ENCODE peak calls at places on chromosomes 5 and 9, in nine cellular contexts. One of them, this sample, is unnamed. For H3K4me1, the result is how much of the 10 kb centered on the place peaks cover.

GRCh38 chr9:99361827-99362226 is 139.7 kb downstream of the SEC61B start:
- DNase-seq in Caco-2: no peak
- DNase-seq in mucosa of descending colon: no peak
- DNase-seq in ovary: no peak
- DNase-seq in right atrium auricular region: no peak
- DNase-seq in heart right ventricle: no peak
- DNase-seq in transverse colon: no peak
- DNase-seq in HCT116: no peak
- DNase-seq in fibroblast of lung: peak
- DNase-seq in this sample: no peak

GRCh38 chr5:169805527-169805934 is 168.5 kb downstream of the DOCK2 start:
- DNase-seq in Caco-2: no peak
- DNase-seq in right atrium auricular region: no peak
- DNase-seq in transverse colon: no peak
- DNase-seq in mucosa of descending colon: no peak
- DNase-seq in ovary: no peak
- DNase-seq in heart right ventricle: no peak
- DNase-seq in fibroblast of lung: no peak
- DNase-seq in HCT116: no peak
- DNase-seq in this sample: no peak

GRCh38 chr5:130337179-130337888 is 433.1 kb downstream of the CHSY3 start:
- DNase-seq in right atrium auricular region: no peak
- DNase-seq in Caco-2: no peak
- DNase-seq in ovary: no peak
- DNase-seq in mucosa of descending colon: no peak
- DNase-seq in fibroblast of lung: peak
- DNase-seq in transverse colon: no peak
- DNase-seq in HCT116: no peak
- DNase-seq in heart right ventricle: peak
- DNase-seq in this sample: no peak

GRCh38 chr5:144864113-144864512 is 693.4 kb downstream of the KCTD16 start:
- DNase-seq in transverse colon: no peak
- DNase-seq in mucosa of descending colon: no peak
- DNase-seq in HCT116: no peak
- DNase-seq in fibroblast of lung: no peak
- DNase-seq in right atrium auricular region: no peak
- DNase-seq in heart right ventricle: no peak
- DNase-seq in ovary: no peak
- DNase-seq in Caco-2: no peak
- DNase-seq in this sample: no peak

GRCh38 chr9:106019017-106019692 is 324.8 kb downstream of the TMEM38B start:
- DNase-seq in ovary: peak
- DNase-seq in transverse colon: no peak
- DNase-seq in Caco-2: no peak
- DNase-seq in HCT116: no peak
- DNase-seq in right atrium auricular region: no peak
- DNase-seq in mucosa of descending colon: no peak
- DNase-seq in heart right ventricle: peak
- DNase-seq in fibroblast of lung: no peak
- DNase-seq in this sample: no peak

GRCh38 chr9:137446851-137447471 is 5.8 kb upstream of the ENTPD8 start:
- DNase-seq in mucosa of descending colon: peak
- DNase-seq in HCT116: no peak
- DNase-seq in heart right ventricle: no peak
- DNase-seq in right atrium auricular region: no peak
- DNase-seq in ovary: no peak
- DNase-seq in Caco-2: no peak
- DNase-seq in transverse colon: peak
- DNase-seq in fibroblast of lung: no peak
- DNase-seq in this sample: no peak

GRCh38 chr5:54616031-54616430 is 98.5 kb downstream of the SNX18 start:
- DNase-seq in HCT116: no peak
- DNase-seq in right atrium auricular region: peak
- DNase-seq in Caco-2: peak
- DNase-seq in transverse colon: peak
- DNase-seq in mucosa of descending colon: no peak
- DNase-seq in heart right ventricle: no peak
- DNase-seq in ovary: peak
- DNase-seq in fibroblast of lung: peak
- DNase-seq in this sample: no peak

GRCh38 chr5:31193591-31194457 is at the start of gene CDH6:
- DNase-seq in HCT116: no peak
- DNase-seq in heart right ventricle: peak
- DNase-seq in right atrium auricular region: no peak
- DNase-seq in transverse colon: peak
- DNase-seq in mucosa of descending colon: peak
- DNase-seq in Caco-2: peak
- DNase-seq in fibroblast of lung: peak
- DNase-seq in ovary: no peak
- DNase-seq in this sample: no peak

GRCh38 chr5:150144211-150144801 is 11.3 kb downstream of the PDGFRB start:
- DNase-seq in right atrium auricular region: peak
- DNase-seq in mucosa of descending colon: no peak
- DNase-seq in heart right ventricle: peak
- DNase-seq in fibroblast of lung: peak
- DNase-seq in Caco-2: no peak
- DNase-seq in transverse colon: no peak
- DNase-seq in HCT116: no peak
- DNase-seq in ovary: peak
- DNase-seq in this sample: no peak
- H3K4me3 ChIP-seq in right atrium auricular region: peak
- H3K4me3 ChIP-seq in mucosa of descending colon: no peak
- H3K4me3 ChIP-seq in heart right ventricle: no peak
- H3K4me3 ChIP-seq in fibroblast of lung: peak
- H3K4me3 ChIP-seq in Caco-2: no peak
- H3K4me3 ChIP-seq in transverse colon: no peak
- H3K4me3 ChIP-seq in HCT116: no peak
- H3K4me3 ChIP-seq in ovary: peak
- H3K4me3 ChIP-seq in this sample: no peak

GRCh38 chr9:68842568-68842967 is 137.5 kb downstream of the PIP5K1B start:
- DNase-seq in heart right ventricle: no peak
- DNase-seq in fibroblast of lung: no peak
- DNase-seq in Caco-2: peak
- DNase-seq in ovary: no peak
- DNase-seq in right atrium auricular region: no peak
- DNase-seq in HCT116: no peak
- DNase-seq in mucosa of descending colon: no peak
- DNase-seq in transverse colon: no peak
- DNase-seq in this sample: no peak

GRCh38 chr9:68847765-68848164 is 142.7 kb downstream of the PIP5K1B start:
- DNase-seq in transverse colon: no peak
- DNase-seq in ovary: no peak
- DNase-seq in mucosa of descending colon: no peak
- DNase-seq in heart right ventricle: no peak
- DNase-seq in HCT116: no peak
- DNase-seq in fibroblast of lung: no peak
- DNase-seq in Caco-2: no peak
- DNase-seq in right atrium auricular region: no peak
- DNase-seq in this sample: no peak

GRCh38 chr9:68844196-68844595 is 139.2 kb downstream of the PIP5K1B start:
- DNase-seq in ovary: no peak
- DNase-seq in transverse colon: no peak
- DNase-seq in mucosa of descending colon: no peak
- DNase-seq in Caco-2: no peak
- DNase-seq in fibroblast of lung: no peak
- DNase-seq in right atrium auricular region: no peak
- DNase-seq in HCT116: no peak
- DNase-seq in heart right ventricle: no peak
- DNase-seq in this sample: no peak

GRCh38 chr9:68843239-68843638 is 138.2 kb downstream of the PIP5K1B start:
- DNase-seq in ovary: no peak
- DNase-seq in HCT116: no peak
- DNase-seq in right atrium auricular region: no peak
- DNase-seq in Caco-2: no peak
- DNase-seq in heart right ventricle: no peak
- DNase-seq in transverse colon: no peak
- DNase-seq in fibroblast of lung: no peak
- DNase-seq in mucosa of descending colon: no peak
- DNase-seq in this sample: no peak

DNA sequence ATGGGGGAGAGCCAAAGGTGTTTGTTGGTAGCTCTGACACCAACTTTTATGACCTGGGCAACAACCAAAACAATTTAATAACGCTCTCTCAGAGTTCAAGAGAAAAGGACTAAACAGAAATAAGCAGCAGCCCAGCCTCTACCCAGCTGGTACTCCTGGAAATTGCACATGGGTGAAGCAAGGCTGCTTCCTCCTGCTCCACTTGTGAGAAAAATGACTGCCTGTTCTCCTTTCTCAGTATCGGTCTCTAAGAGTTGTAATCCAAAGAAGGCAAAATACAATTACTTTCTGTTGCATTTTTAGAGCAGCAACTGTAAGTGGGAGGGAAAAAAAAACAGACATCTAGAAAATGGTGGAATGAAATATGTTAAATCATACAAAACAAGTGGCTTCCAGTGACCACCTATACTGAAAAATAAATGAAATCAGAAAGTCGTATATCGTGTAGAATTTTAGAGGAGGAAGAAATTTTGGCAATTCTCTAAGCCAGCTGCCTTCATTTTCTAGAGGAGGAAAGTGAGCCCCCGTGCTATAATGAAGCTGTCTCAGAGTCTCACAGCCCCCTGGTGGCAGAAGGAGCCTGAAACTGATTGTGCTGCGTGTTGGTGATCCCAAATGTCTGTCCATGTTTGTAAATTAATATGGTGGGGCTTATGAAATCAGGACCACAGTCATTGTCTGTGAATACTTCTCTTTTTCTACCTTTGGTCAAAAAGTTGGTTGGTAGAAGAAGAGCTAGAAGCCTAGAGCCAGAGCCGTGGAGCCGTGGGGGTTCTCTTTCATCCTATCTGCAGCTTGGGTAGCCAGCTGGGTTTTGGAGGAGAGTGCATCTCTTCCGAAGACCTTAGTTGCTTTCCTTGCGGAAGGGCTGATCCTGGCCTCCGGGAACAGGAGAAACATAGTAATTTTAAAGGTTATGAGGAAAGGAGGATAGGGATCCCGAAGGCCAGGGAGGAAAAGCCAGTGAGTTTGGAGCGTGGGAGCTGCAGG is 139.9 kb downstream of the PIP5K1B start:
- DNase-seq in transverse colon: peak
- DNase-seq in HCT116: peak
- DNase-seq in right atrium auricular region: peak
- DNase-seq in Caco-2: peak
- DNase-seq in ovary: no peak
- DNase-seq in heart right ventricle: peak
- DNase-seq in fibroblast of lung: peak
- DNase-seq in mucosa of descending colon: no peak
- DNase-seq in this sample: no peak
- H3K4me1 ChIP-seq in transverse colon: under half
- H3K4me1 ChIP-seq in HCT116: under half
- H3K4me1 ChIP-seq in right atrium auricular region: under half
- H3K4me1 ChIP-seq in Caco-2: under half
- H3K4me1 ChIP-seq in ovary: under half
- H3K4me1 ChIP-seq in heart right ventricle: under half
- H3K4me1 ChIP-seq in fibroblast of lung: under half
- H3K4me1 ChIP-seq in mucosa of descending colon: under half
- H3K4me1 ChIP-seq in this sample: under half

GRCh38 chr9:70411141-70411929 is 3.1 kb downstream of the KLF9 start:
- DNase-seq in mucosa of descending colon: peak
- DNase-seq in transverse colon: peak
- DNase-seq in ovary: peak
- DNase-seq in fibroblast of lung: peak
- DNase-seq in HCT116: no peak
- DNase-seq in right atrium auricular region: peak
- DNase-seq in Caco-2: no peak
- DNase-seq in heart right ventricle: peak
- DNase-seq in this sample: no peak

GRCh38 chr9:70410368-70410767 is 4.1 kb downstream of the KLF9 start:
- DNase-seq in fibroblast of lung: peak
- DNase-seq in HCT116: no peak
- DNase-seq in right atrium auricular region: peak
- DNase-seq in ovary: no peak
- DNase-seq in transverse colon: no peak
- DNase-seq in mucosa of descending colon: no peak
- DNase-seq in heart right ventricle: no peak
- DNase-seq in Caco-2: no peak
- DNase-seq in this sample: no peak

GRCh38 chr9:70408393-70409040 is 5.9 kb downstream of the KLF9 start:
- DNase-seq in HCT116: no peak
- DNase-seq in transverse colon: no peak
- DNase-seq in ovary: no peak
- DNase-seq in fibroblast of lung: no peak
- DNase-seq in mucosa of descending colon: no peak
- DNase-seq in heart right ventricle: no peak
- DNase-seq in Caco-2: no peak
- DNase-seq in right atrium auricular region: no peak
- DNase-seq in this sample: no peak

GRCh38 chr9:70409800-70410199 is 4.7 kb downstream of the KLF9 start:
- DNase-seq in Caco-2: no peak
- DNase-seq in fibroblast of lung: peak
- DNase-seq in mucosa of descending colon: no peak
- DNase-seq in heart right ventricle: no peak
- DNase-seq in ovary: no peak
- DNase-seq in right atrium auricular region: peak
- DNase-seq in HCT116: no peak
- DNase-seq in transverse colon: no peak
- DNase-seq in this sample: no peak

DNA sequence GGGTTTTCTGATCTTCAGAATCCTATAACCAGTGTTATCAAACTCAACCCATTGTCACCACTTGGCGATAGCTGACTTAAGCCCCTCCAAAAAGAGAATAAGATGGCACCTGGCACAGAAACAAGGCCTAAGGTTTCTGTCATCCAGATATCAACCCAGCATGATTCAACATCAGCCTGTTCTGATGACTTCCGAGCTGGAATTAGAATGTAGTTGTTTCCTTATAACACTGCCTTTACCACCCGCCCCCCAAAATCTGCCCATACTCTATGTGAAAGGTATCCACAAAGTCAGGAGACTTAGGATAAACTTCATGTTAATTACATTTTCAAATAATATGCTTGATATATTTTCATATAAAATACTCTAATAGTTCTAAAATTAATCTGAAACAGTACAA is 5.2 kb downstream of the KLF9 start:
- DNase-seq in mucosa of descending colon: no peak
- DNase-seq in ovary: no peak
- DNase-seq in heart right ventricle: no peak
- DNase-seq in Caco-2: no peak
- DNase-seq in right atrium auricular region: no peak
- DNase-seq in fibroblast of lung: peak
- DNase-seq in transverse colon: no peak
- DNase-seq in HCT116: no peak
- DNase-seq in this sample: no peak
- H3K4me3 ChIP-seq in mucosa of descending colon: no peak
- H3K4me3 ChIP-seq in ovary: peak
- H3K4me3 ChIP-seq in heart right ventricle: no peak
- H3K4me3 ChIP-seq in Caco-2: no peak
- H3K4me3 ChIP-seq in right atrium auricular region: peak
- H3K4me3 ChIP-seq in fibroblast of lung: peak
- H3K4me3 ChIP-seq in transverse colon: peak
- H3K4me3 ChIP-seq in HCT116: no peak
- H3K4me3 ChIP-seq in this sample: no peak

DNA sequence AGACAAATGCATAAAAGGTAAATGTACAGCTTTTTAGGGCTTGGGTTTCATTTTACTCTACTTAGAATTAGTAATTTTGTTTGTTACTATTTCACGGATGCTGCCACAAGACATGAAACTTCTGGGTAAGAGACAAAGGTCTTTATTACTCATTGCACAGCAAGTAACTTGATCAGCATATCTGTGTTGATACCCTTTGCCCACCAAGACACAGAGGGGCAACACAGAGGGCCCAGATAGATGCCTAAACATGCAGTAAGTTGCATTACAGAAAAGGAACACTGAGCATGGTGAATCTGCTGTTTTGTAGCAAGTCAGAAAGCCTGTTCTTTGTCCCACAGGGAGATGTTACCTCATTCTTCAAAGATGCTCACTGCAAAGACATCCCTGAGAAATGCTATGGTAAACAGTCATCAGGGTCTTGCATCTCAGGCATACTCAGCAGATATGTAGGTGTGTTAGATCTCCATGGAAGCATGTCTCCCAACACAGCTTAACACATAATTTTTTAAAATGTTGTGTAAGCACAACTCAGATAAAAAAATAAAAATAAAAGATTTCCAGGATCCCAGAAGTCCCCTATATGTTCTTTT is 10.3 kb downstream of the ITGA2 start:
- DNase-seq in right atrium auricular region: no peak
- DNase-seq in fibroblast of lung: no peak
- DNase-seq in mucosa of descending colon: no peak
- DNase-seq in HCT116: no peak
- DNase-seq in Caco-2: no peak
- DNase-seq in heart right ventricle: no peak
- DNase-seq in transverse colon: no peak
- DNase-seq in ovary: no peak
- DNase-seq in this sample: no peak
- H3K4me1 ChIP-seq in right atrium auricular region: under half
- H3K4me1 ChIP-seq in fibroblast of lung: under half
- H3K4me1 ChIP-seq in mucosa of descending colon: under half
- H3K4me1 ChIP-seq in HCT116: under half
- H3K4me1 ChIP-seq in Caco-2: under half
- H3K4me1 ChIP-seq in heart right ventricle: under half
- H3K4me1 ChIP-seq in transverse colon: under half
- H3K4me1 ChIP-seq in ovary: under half
- H3K4me1 ChIP-seq in this sample: under half

This sample was measured in CD8-positive, alpha-beta memory T cell.